ENCODE peak calls at places on chromosomes 4 and X, in eight cellular contexts. One of them, this sample, is unnamed.

GRCh38 chr4:161522031-161522430 is 641.8 kb downstream of the FSTL5 start:
- DNase-seq in stomach: no peak
- DNase-seq in NCI-H1694: no peak
- DNase-seq in fibroblast of pulmonary artery: peak
- DNase-seq in GM12891: no peak
- DNase-seq in cardiac muscle cell: peak
- DNase-seq in nucleus accumbens: no peak
- DNase-seq in adrenal gland: no peak
- DNase-seq in this sample: peak

GRCh38 chrX:34546366-34546765 is 110.7 kb downstream of the TMEM47 start:
- DNase-seq in stomach: no peak
- DNase-seq in NCI-H1694: no peak
- DNase-seq in nucleus accumbens: no peak
- DNase-seq in adrenal gland: no peak
- DNase-seq in GM12891: no peak
- DNase-seq in fibroblast of pulmonary artery: peak
- DNase-seq in cardiac muscle cell: peak
- DNase-seq in this sample: no peak

GRCh38 chr4:17059192-17059634 is 160.8 kb upstream of the LDB2 start:
- DNase-seq in nucleus accumbens: no peak
- DNase-seq in fibroblast of pulmonary artery: peak
- DNase-seq in NCI-H1694: no peak
- DNase-seq in stomach: no peak
- DNase-seq in adrenal gland: no peak
- DNase-seq in cardiac muscle cell: peak
- DNase-seq in GM12891: no peak
- DNase-seq in this sample: no peak

GRCh38 chrX:74492720-74493201 is 71.5 kb downstream of the SLC16A2 start:
- DNase-seq in GM12891: no peak
- DNase-seq in NCI-H1694: peak
- DNase-seq in stomach: no peak
- DNase-seq in cardiac muscle cell: peak
- DNase-seq in fibroblast of pulmonary artery: peak
- DNase-seq in adrenal gland: peak
- DNase-seq in nucleus accumbens: peak
- DNase-seq in this sample: no peak

GRCh38 chrX:74514384-74514783 is 93.1 kb downstream of the SLC16A2 start:
- DNase-seq in NCI-H1694: no peak
- DNase-seq in nucleus accumbens: no peak
- DNase-seq in adrenal gland: peak
- DNase-seq in cardiac muscle cell: peak
- DNase-seq in stomach: no peak
- DNase-seq in fibroblast of pulmonary artery: no peak
- DNase-seq in GM12891: no peak
- DNase-seq in this sample: no peak

GRCh38 chr4:52661966-52662705 is 3.0 kb upstream of the USP46 start:
- DNase-seq in NCI-H1694: no peak
- DNase-seq in fibroblast of pulmonary artery: no peak
- DNase-seq in cardiac muscle cell: no peak
- DNase-seq in nucleus accumbens: no peak
- DNase-seq in stomach: no peak
- DNase-seq in GM12891: no peak
- DNase-seq in adrenal gland: no peak
- DNase-seq in this sample: no peak

GRCh38 chr4:124111922-124112321 is 600.6 kb downstream of the ANKRD50 start:
- DNase-seq in NCI-H1694: no peak
- DNase-seq in cardiac muscle cell: peak
- DNase-seq in nucleus accumbens: peak
- DNase-seq in stomach: no peak
- DNase-seq in GM12891: no peak
- DNase-seq in fibroblast of pulmonary artery: peak
- DNase-seq in adrenal gland: peak
- DNase-seq in this sample: peak

GRCh38 chr4:144449623-144450022 is 196.3 kb upstream of the HHIP start:
- DNase-seq in GM12891: no peak
- DNase-seq in NCI-H1694: no peak
- DNase-seq in adrenal gland: peak
- DNase-seq in nucleus accumbens: no peak
- DNase-seq in cardiac muscle cell: peak
- DNase-seq in fibroblast of pulmonary artery: peak
- DNase-seq in stomach: no peak
- DNase-seq in this sample: no peak

GRCh38 chrX:41312786-41313185 is 21.2 kb upstream of the DDX3X start:
- DNase-seq in cardiac muscle cell: no peak
- DNase-seq in adrenal gland: no peak
- DNase-seq in fibroblast of pulmonary artery: no peak
- DNase-seq in stomach: no peak
- DNase-seq in nucleus accumbens: no peak
- DNase-seq in GM12891: no peak
- DNase-seq in NCI-H1694: no peak
- DNase-seq in this sample: no peak

GRCh38 chr4:120977435-120977997 is 55.0 kb upstream of the PRDM5 start:
- DNase-seq in cardiac muscle cell: peak
- DNase-seq in stomach: no peak
- DNase-seq in nucleus accumbens: no peak
- DNase-seq in adrenal gland: peak
- DNase-seq in NCI-H1694: no peak
- DNase-seq in GM12891: peak
- DNase-seq in fibroblast of pulmonary artery: peak
- DNase-seq in this sample: peak

GRCh38 chr4:13543648-13544555 is at the start of gene NKX3-2:
- DNase-seq in NCI-H1694: no peak
- DNase-seq in adrenal gland: no peak
- DNase-seq in nucleus accumbens: no peak
- DNase-seq in stomach: no peak
- DNase-seq in fibroblast of pulmonary artery: no peak
- DNase-seq in cardiac muscle cell: peak
- DNase-seq in GM12891: no peak
- DNase-seq in this sample: peak

GRCh38 chr4:33088713-33089112 is 2368.5 kb downstream of the PCDH7 start:
- DNase-seq in stomach: no peak
- DNase-seq in adrenal gland: no peak
- DNase-seq in cardiac muscle cell: peak
- DNase-seq in NCI-H1694: no peak
- DNase-seq in GM12891: no peak
- DNase-seq in fibroblast of pulmonary artery: peak
- DNase-seq in nucleus accumbens: no peak
- DNase-seq in this sample: no peak

GRCh38 chrX:48919947-48920712 is 1.3 kb upstream of the PIM2 start:
- DNase-seq in GM12891: no peak
- DNase-seq in adrenal gland: no peak
- DNase-seq in stomach: no peak
- DNase-seq in nucleus accumbens: no peak
- DNase-seq in NCI-H1694: peak
- DNase-seq in cardiac muscle cell: no peak
- DNase-seq in fibroblast of pulmonary artery: no peak
- DNase-seq in this sample: no peak

GRCh38 chr4:54937501-54937900 is 187.9 kb downstream of the KDR start:
- DNase-seq in NCI-H1694: no peak
- DNase-seq in cardiac muscle cell: peak
- DNase-seq in fibroblast of pulmonary artery: peak
- DNase-seq in stomach: no peak
- DNase-seq in adrenal gland: no peak
- DNase-seq in nucleus accumbens: no peak
- DNase-seq in GM12891: no peak
- DNase-seq in this sample: no peak

GRCh38 chrX:129693343-129693742 is 38.6 kb upstream of the APLN start:
- DNase-seq in adrenal gland: no peak
- DNase-seq in nucleus accumbens: no peak
- DNase-seq in fibroblast of pulmonary artery: no peak
- DNase-seq in cardiac muscle cell: no peak
- DNase-seq in stomach: no peak
- DNase-seq in NCI-H1694: no peak
- DNase-seq in GM12891: no peak
- DNase-seq in this sample: no peak

GRCh38 chrX:39859991-39860861 is 237.5 kb downstream of the BCOR start:
- DNase-seq in nucleus accumbens: no peak
- DNase-seq in NCI-H1694: peak
- DNase-seq in fibroblast of pulmonary artery: peak
- DNase-seq in stomach: peak
- DNase-seq in adrenal gland: peak
- DNase-seq in GM12891: no peak
- DNase-seq in cardiac muscle cell: peak
- DNase-seq in this sample: no peak

GRCh38 chr4:129146639-129147038 is 50.7 kb downstream of the C4orf33 start:
- DNase-seq in GM12891: no peak
- DNase-seq in nucleus accumbens: no peak
- DNase-seq in cardiac muscle cell: no peak
- DNase-seq in adrenal gland: no peak
- DNase-seq in stomach: no peak
- DNase-seq in fibroblast of pulmonary artery: no peak
- DNase-seq in NCI-H1694: no peak
- DNase-seq in this sample: no peak

GRCh38 chrX:11704725-11705495 is 39.2 kb upstream of the ARHGAP6 start:
- DNase-seq in stomach: no peak
- DNase-seq in fibroblast of pulmonary artery: peak
- DNase-seq in adrenal gland: no peak
- DNase-seq in GM12891: no peak
- DNase-seq in cardiac muscle cell: peak
- DNase-seq in NCI-H1694: no peak
- DNase-seq in nucleus accumbens: no peak
- DNase-seq in this sample: no peak

GRCh38 chr4:41044165-41044564 is 170.2 kb downstream of the APBB2 start:
- DNase-seq in cardiac muscle cell: no peak
- DNase-seq in nucleus accumbens: no peak
- DNase-seq in fibroblast of pulmonary artery: no peak
- DNase-seq in adrenal gland: no peak
- DNase-seq in GM12891: no peak
- DNase-seq in NCI-H1694: no peak
- DNase-seq in stomach: no peak
- DNase-seq in this sample: no peak

GRCh38 chr4:153725811-153726154 is 34.0 kb downstream of the RNF175 start:
- DNase-seq in adrenal gland: no peak
- DNase-seq in GM12891: no peak
- DNase-seq in stomach: no peak
- DNase-seq in fibroblast of pulmonary artery: no peak
- DNase-seq in NCI-H1694: no peak
- DNase-seq in nucleus accumbens: no peak
- DNase-seq in cardiac muscle cell: no peak
- DNase-seq in this sample: no peak

GRCh38 chrX:42143866-42144592 is 220.7 kb upstream of the CASK start:
- DNase-seq in NCI-H1694: no peak
- DNase-seq in adrenal gland: no peak
- DNase-seq in fibroblast of pulmonary artery: peak
- DNase-seq in GM12891: no peak
- DNase-seq in cardiac muscle cell: no peak
- DNase-seq in stomach: no peak
- DNase-seq in nucleus accumbens: no peak
- DNase-seq in this sample: no peak

GRCh38 chr4:15006416-15007024 is 4.2 kb downstream of the CPEB2 start:
- DNase-seq in stomach: no peak
- DNase-seq in NCI-H1694: no peak
- DNase-seq in GM12891: no peak
- DNase-seq in cardiac muscle cell: peak
- DNase-seq in adrenal gland: no peak
- DNase-seq in nucleus accumbens: no peak
- DNase-seq in fibroblast of pulmonary artery: no peak
- DNase-seq in this sample: no peak

GRCh38 chr4:186948361-186949291 is 225.0 kb upstream of the FAT1 start:
- DNase-seq in stomach: no peak
- DNase-seq in nucleus accumbens: no peak
- DNase-seq in cardiac muscle cell: peak
- DNase-seq in GM12891: no peak
- DNase-seq in adrenal gland: no peak
- DNase-seq in NCI-H1694: no peak
- DNase-seq in fibroblast of pulmonary artery: peak
- DNase-seq in this sample: no peak

GRCh38 chr4:55887594-55887993 is 34.1 kb downstream of the EXOC1 start:
- DNase-seq in NCI-H1694: no peak
- DNase-seq in nucleus accumbens: no peak
- DNase-seq in stomach: no peak
- DNase-seq in fibroblast of pulmonary artery: peak
- DNase-seq in cardiac muscle cell: no peak
- DNase-seq in adrenal gland: no peak
- DNase-seq in GM12891: no peak
- DNase-seq in this sample: no peak

GRCh38 chrX:15398874-15399273 is 14.7 kb upstream of the VEGFD start:
- DNase-seq in fibroblast of pulmonary artery: no peak
- DNase-seq in NCI-H1694: no peak
- DNase-seq in GM12891: no peak
- DNase-seq in stomach: no peak
- DNase-seq in cardiac muscle cell: no peak
- DNase-seq in adrenal gland: no peak
- DNase-seq in nucleus accumbens: no peak
- DNase-seq in this sample: no peak

This sample was measured in G401.